ENCODE peak calls at places on chromosomes 7 and 10, in four cellular contexts. W, N, V and B are unnamed samples.

GRCh38 chr10:102064868-102065560 is at the start of gene HPS6:
- DNase-seq in W (peak; percentile 85), N (peak; percentile 98), V (peak; percentile 77), B (peak; percentile 97)

GRCh38 chr10:123309740-123310139 is 155.5 kb downstream of the BUB3 start:
- DNase-seq in W (no peak), N (no peak), V (no peak), B (no peak)

GRCh38 chr7:1210321-1210978 is 22.2 kb upstream of the UNCX start:
- DNase-seq in W (no peak), N (peak; percentile 64), V (no peak), B (no peak)

GRCh38 chr7:135768064-135768463 is 19.5 kb upstream of the FAM180A start:
- DNase-seq in W (no peak), N (no peak), V (no peak), B (no peak)

GRCh38 chr10:29377333-29377961 is 88.6 kb downstream of the LYZL1 start:
- DNase-seq in W (peak; percentile 29), N (peak; percentile 55), V (peak; percentile 8), B (peak; percentile 53)

GRCh38 chr7:22332481-22332880 is 24.5 kb downstream of the RAPGEF5 start:
- DNase-seq in W (no peak), N (no peak), V (no peak), B (no peak)

GRCh38 chr10:91549296-91549695 is 83.6 kb downstream of the PPP1R3C start:
- DNase-seq in W (no peak), N (no peak), V (no peak), B (no peak)

GRCh38 chr7:125127304-125127703 is 197.7 kb upstream of the POT1 start:
- DNase-seq in W (no peak), N (no peak), V (no peak), B (no peak)

GRCh38 chr7:141700848-141701371 is 1.1 kb downstream of the DENND11 start:
- DNase-seq in W (no peak), N (peak; percentile 36), V (no peak), B (no peak)

GRCh38 chr7:118183254-118183585 is 744 bp upstream of the LSM8 start:
- DNase-seq in W (no peak), N (peak; percentile 7), V (no peak), B (no peak)

GRCh38 chr10:17954856-17955255 is 3.1 kb downstream of the SLC39A12 start:
- DNase-seq in W (no peak), N (no peak), V (no peak), B (no peak)

GRCh38 chr10:6115824-6116350 is 27.1 kb downstream of the RBM17 start:
- DNase-seq in W (no peak), N (no peak), V (no peak), B (no peak)

DNA sequence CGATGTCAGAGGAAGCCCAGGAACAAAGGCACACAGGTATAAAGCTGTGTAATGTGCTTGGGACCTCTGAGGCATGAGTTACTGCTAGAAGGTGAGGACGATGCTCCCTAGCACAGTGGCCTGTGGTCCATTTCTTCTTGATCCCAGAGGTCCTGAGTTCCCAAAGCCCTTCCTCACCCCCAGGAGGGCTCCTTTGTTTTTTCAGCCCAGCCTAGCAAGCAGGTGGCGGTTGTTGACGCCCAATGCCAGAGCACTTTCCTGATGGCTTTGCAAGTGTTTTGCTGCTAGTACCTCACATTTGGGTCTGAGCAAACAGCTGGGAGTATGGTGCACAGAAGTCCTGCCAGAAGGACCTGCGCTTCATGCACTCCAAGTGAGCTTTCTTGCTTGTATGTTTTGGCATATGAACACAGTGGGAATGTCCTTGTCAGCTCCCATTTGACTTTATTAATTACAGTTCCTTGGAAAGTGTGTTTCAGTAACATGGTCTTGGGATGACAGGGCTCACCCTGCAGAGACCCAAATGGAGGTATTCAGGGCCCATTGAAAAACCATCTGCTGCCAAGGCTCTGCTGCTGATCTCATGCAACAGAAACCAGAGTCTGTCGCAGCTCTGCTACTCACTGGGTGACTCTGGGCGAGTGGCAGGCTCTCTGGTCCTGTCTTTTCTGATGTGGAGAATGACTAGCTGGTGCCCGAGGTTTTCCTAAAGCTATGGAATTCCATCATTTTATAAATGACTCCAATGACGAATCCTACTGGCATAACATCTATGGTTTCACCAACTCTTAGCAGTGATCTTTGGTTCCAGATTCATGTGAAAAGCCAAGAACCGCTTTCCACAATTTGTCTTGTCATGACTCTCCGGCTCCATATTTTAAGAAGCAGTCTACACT is 134.9 kb downstream of the ARID5B start:
- DNase-seq in W (peak; percentile 12), N (no peak), V (no peak), B (no peak)
- TF ChIP-seq EZH2phosphoT487 in W (no peak), N (no peak), V (no peak), B (no peak)

DNA sequence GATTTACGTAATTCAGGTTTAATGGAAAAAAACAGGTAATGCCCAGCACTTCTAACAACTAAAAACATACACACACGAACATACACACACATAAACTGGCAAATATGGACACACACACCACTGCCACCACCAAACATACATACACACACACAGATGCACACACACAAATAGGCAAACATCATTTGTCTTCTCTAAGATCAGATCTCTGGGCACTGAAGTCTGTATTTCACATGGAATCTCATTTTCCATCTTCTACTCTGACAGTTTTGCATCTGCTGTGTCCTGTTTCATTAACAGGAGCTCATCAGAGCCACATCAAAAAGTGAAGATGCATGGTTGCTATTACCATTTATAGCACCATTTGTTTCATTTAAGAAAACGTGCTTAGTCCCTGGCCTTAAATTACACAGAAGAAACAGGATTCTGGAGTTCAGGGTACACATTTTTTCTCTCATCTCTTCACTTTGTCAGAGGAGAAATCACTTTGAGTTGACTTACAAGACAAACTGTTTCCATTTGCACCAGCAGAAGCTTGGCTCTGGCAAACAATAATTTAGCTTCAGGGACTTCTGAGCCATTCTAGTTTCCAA is 165.3 kb downstream of the SORCS1 start:
- DNase-seq in W (no peak), N (peak; percentile 32), V (no peak), B (no peak)
- H3K4me2 ChIP-seq in W (no peak overlapping the region), N (no peak overlapping the region), V (no peak overlapping the region), B (no peak overlapping the region)

GRCh38 chr10:86756511-86757109 is at the start of gene BMPR1A:
- DNase-seq in W (peak; percentile 85), N (peak; percentile 82), V (no peak), B (peak; percentile 67)

GRCh38 chr10:86758231-86759072 is 2.0 kb downstream of the BMPR1A start:
- DNase-seq in W (no peak), N (no peak), V (no peak), B (no peak)

GRCh38 chr10:86755740-86756510 is 494 bp upstream of the BMPR1A start:
- DNase-seq in W (peak; percentile 98), N (peak; percentile 99), V (peak; percentile 59), B (peak; percentile 98)

GRCh38 chr10:86755454-86755739 is 1.0 kb upstream of the BMPR1A start:
- DNase-seq in W (no peak), N (no peak), V (no peak), B (no peak)

GRCh38 chr10:86757110-86757790 is 831 bp downstream of the BMPR1A start:
- DNase-seq in W (peak; percentile 61), N (no peak), V (peak; percentile 29), B (peak; percentile 67)
- H3K27ac ChIP-seq in W (peak overlapping the region; percentile 91), N (peak overlapping the region; percentile 92), V (peak overlapping the region; percentile 92), B (peak overlapping the region; percentile 100)

GRCh38 chr10:98449287-98449686 is 2.6 kb upstream of the HPS1 start:
- DNase-seq in W (no peak), N (no peak), V (no peak), B (no peak)

GRCh38 chr10:98445200-98445812 is 1.4 kb downstream of the HPS1 start:
- DNase-seq in W (no peak), N (no peak), V (no peak), B (no peak)

GRCh38 chr10:98446656-98447221 is at the start of gene HPS1:
- DNase-seq in W (peak; percentile 78), N (peak; percentile 95), V (no peak), B (peak; percentile 91)

GRCh38 chr10:98444314-98445006 is 2.3 kb downstream of the HPS1 start:
- DNase-seq in W (no peak), N (no peak), V (no peak), B (no peak)

DNA sequence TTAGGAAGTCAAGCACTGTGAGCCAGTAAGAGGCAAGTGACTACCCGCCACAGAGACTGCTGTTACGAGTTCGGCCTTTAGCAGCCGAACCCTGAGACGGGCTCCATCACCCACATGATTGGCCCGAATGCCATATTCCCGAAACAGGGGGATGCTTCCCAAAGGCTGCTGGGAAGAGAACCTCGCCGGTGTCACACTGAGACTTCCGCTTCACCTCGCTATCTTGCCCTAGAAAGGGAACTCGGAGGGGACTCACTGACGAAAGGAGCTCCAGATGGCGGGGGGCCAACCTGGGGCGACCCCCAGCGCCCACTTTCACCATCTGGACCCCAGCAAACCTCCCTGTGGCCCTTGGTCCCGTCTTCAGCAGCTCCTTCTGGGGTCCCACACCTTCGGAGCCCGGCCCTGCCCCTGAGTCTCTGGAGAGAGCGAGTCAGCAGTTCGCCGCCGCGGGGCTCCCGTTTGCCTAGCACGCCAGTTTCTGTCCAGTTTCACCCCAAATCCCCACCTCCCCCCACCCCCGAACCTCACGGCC is 547 bp downstream of the HPS1 start:
- DNase-seq in W (peak; percentile 62), N (peak; percentile 50), V (no peak), B (peak; percentile 53)
- TF ChIP-seq EZH2phosphoT487 in W (no peak), N (no peak), V (no peak), B (no peak)

DNA sequence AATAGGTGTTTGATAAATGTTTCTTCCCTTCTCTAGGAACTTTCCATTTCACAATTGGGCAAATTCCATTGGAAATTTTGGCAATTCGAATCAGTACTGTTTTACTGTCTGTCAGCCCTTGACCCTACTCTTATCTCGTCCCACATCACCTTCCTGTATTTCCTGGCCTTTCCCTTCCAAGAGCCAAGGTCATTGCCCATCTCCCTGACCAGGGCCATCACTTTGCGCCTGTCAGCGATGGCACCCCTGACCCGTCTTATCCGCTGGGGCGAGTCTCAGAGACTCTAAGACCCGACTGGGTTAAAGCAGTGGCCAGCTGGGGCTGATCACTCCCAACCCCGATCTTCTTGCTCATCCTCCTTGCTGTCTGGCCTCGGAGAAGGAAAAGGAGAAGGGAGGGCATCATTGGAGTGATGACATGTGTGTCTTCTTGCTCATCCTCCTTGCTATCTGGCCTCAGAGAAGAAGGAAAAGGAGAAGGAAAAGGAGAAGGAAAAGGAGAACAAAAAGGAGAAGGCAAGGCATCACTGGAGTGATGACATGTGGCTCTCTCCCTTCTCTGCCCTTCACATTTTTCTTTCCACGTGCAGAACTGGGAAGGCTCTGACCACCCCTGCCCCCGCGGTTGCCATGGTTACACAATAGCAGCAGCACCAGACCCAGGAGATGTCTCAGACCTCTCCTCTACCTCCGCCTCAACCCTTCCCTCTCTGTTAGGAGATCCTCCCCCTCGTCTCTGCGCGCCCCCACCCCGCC is 2.1 kb downstream of the SEMA3D start:
- DNase-seq in W (peak; percentile 71), N (peak; percentile 59), V (no peak), B (peak; percentile 67)
- H3K4me2 ChIP-seq in W (peak overlapping the region; percentile 97), N (peak overlapping the region; percentile 84), V (no peak overlapping the region), B (peak overlapping the region; percentile 86)

GRCh38 chr10:113961261-113961938 is 82.3 kb upstream of the ADRB1 start:
- DNase-seq in W (no peak), N (no peak), V (no peak), B (peak; percentile 32)
- H3K27ac ChIP-seq in W (no peak overlapping the region), N (no peak overlapping the region), V (no peak overlapping the region), B (peak overlapping the region; percentile 95)